ENCODE peak calls at places on chromosomes 16 and 17, in five cellular contexts. M, H, G, Y and S are unnamed samples.
A peak's percentile ranks its signal among the peaks of the same experiment; 100 is the strongest.

GRCh38 chr17:77882481-77883212 is 75.9 kb upstream of the TNRC6C start:
- DNase-seq in M (peak; percentile 77), H (no peak), G (peak; percentile 85), Y (peak; percentile 19), S (no peak)

GRCh38 chr17:1648582-1649115 is 1.0 kb downstream of the RILP start:
- DNase-seq in M (peak; percentile 97), H (peak; percentile 95), G (peak; percentile 100), Y (peak; percentile 96), S (peak; percentile 67)

GRCh38 chr17:50660042-50660886 is 25.6 kb downstream of the ABCC3 start:
- DNase-seq in M (no peak), H (no peak), G (peak; percentile 72), Y (no peak), S (no peak)

GRCh38 chr17:9817086-9817485 is 4.8 kb downstream of the GSG1L2 start:
- DNase-seq in M (no peak), H (peak; percentile 59), G (no peak), Y (peak; percentile 52), S (no peak)

GRCh38 chr17:14918540-14918939 is 346.6 kb downstream of the PMP22 start:
- DNase-seq in M (no peak), H (no peak), G (no peak), Y (no peak), S (no peak)

GRCh38 chr17:39349246-39349645 is 52.2 kb downstream of the FBXL20 start:
- DNase-seq in M (no peak), H (no peak), G (no peak), Y (no peak), S (no peak)

GRCh38 chr17:69084911-69085310 is 24.2 kb upstream of the ABCA9 start:
- DNase-seq in M (no peak), H (peak; percentile 79), G (no peak), Y (peak; percentile 42), S (no peak)

GRCh38 chr16:23826528-23827244 is 9.1 kb upstream of the PRKCB start:
- DNase-seq in M (no peak), H (no peak), G (no peak), Y (no peak), S (no peak)

GRCh38 chr17:1635675-1636465 is 7.2 kb upstream of the SLC43A2 start:
- DNase-seq in M (no peak), H (no peak), G (no peak), Y (no peak), S (no peak)

GRCh38 chr17:61464121-61464905 is 12.1 kb downstream of the TBX4 start:
- DNase-seq in M (peak; percentile 48), H (no peak), G (peak; percentile 67), Y (no peak), S (no peak)

GRCh38 chr17:22507823-22508222 is 815.5 kb downstream of the KCNJ18 start:
- DNase-seq in M (no peak), H (no peak), G (no peak), Y (no peak), S (no peak)

GRCh38 chr17:78329263-78330059 is 30.4 kb downstream of the SOCS3 start:
- DNase-seq in M (no peak), H (no peak), G (peak; percentile 85), Y (no peak), S (no peak)

GRCh38 chr16:29154100-29154499 is 169.2 kb downstream of the LAT start:
- DNase-seq in M (no peak), H (no peak), G (peak; percentile 49), Y (no peak), S (no peak)

GRCh38 chr16:11161974-11162373 is 94.0 kb downstream of the SOCS1 start:
- DNase-seq in M (no peak), H (no peak), G (peak; percentile 53), Y (no peak), S (no peak)

GRCh38 chr17:10265100-10265810 is 66.8 kb upstream of the GAS7 start:
- DNase-seq in M (no peak), H (no peak), G (no peak), Y (no peak), S (peak; percentile 9)

GRCh38 chr16:56306690-56307533 is 115.6 kb downstream of the GNAO1 start:
- DNase-seq in M (no peak), H (no peak), G (no peak), Y (no peak), S (no peak)

GRCh38 chr16:88672776-88673175 is 9.9 kb upstream of the MVD start:
- DNase-seq in M (no peak), H (peak; percentile 80), G (no peak), Y (peak; percentile 63), S (no peak)

GRCh38 chr17:44623070-44623725 is 33.1 kb upstream of the MEIOC start:
- DNase-seq in M (peak; percentile 5), H (no peak), G (no peak), Y (no peak), S (no peak)
- TF ChIP-seq CTCF in M (no peak), H (no peak), G (no peak), Y (no peak), S (no peak)

GRCh38 chr16:15574614-15574948 is 68.4 kb downstream of the MARF1 start:
- DNase-seq in M (no peak), H (no peak), G (no peak), Y (no peak), S (no peak)

GRCh38 chr16:15567823-15568222 is 75.1 kb downstream of the MARF1 start:
- DNase-seq in M (no peak), H (no peak), G (no peak), Y (no peak), S (no peak)

GRCh38 chr16:15573274-15573895 is 69.6 kb downstream of the MARF1 start:
- DNase-seq in M (no peak), H (no peak), G (no peak), Y (no peak), S (no peak)

GRCh38 chr16:15575293-15576049 is 67.5 kb downstream of the MARF1 start:
- DNase-seq in M (no peak), H (no peak), G (no peak), Y (no peak), S (no peak)

DNA sequence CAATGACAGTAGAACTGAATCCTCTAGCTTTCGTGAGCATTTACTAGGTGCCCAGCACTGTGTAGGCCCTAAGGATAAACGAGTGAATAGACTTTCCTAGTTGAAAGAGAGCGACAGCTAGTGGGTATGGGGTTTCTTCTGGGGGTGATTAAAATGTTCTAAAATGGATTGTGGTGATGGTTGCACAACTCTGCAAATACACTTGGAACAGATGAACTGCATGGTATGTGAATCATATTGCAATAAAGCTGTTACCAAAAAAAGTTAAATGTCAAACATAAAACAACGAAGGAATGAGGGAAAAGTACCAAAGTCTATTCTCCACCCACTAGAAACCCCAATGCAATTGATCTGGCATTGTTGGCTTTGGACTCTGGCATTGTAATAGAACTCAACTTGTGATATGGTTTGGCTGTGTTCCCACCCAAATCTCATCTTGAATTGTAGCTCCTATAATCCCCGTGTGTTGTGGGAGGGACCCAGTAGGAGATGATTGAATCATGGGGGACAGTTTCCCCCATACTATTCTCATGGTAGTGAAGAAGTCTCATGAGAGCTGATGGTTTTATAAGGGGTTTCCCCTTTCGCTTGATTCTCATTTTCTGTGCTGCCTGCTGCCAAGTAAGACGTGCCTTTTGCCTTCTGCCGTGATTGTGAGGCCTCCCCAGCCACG is 70.5 kb downstream of the MARF1 start:
- DNase-seq in M (no peak), H (no peak), G (no peak), Y (no peak), S (peak; percentile 33)
- TF ChIP-seq CTCF in M (no peak), H (no peak), G (no peak), Y (no peak), S (no peak)

GRCh38 chr16:70634861-70635260 is 11.5 kb upstream of the IL34 start:
- DNase-seq in M (no peak), H (no peak), G (no peak), Y (no peak), S (no peak)

GRCh38 chr16:70644763-70645597 is 1.4 kb upstream of the IL34 start:
- DNase-seq in M (no peak), H (no peak), G (no peak), Y (no peak), S (no peak)

GRCh38 chr16:70642633-70643032 is 3.7 kb upstream of the IL34 start:
- DNase-seq in M (no peak), H (no peak), G (no peak), Y (no peak), S (no peak)

GRCh38 chr16:70635356-70636016 is 10.9 kb upstream of the IL34 start:
- DNase-seq in M (no peak), H (no peak), G (no peak), Y (no peak), S (no peak)

DNA sequence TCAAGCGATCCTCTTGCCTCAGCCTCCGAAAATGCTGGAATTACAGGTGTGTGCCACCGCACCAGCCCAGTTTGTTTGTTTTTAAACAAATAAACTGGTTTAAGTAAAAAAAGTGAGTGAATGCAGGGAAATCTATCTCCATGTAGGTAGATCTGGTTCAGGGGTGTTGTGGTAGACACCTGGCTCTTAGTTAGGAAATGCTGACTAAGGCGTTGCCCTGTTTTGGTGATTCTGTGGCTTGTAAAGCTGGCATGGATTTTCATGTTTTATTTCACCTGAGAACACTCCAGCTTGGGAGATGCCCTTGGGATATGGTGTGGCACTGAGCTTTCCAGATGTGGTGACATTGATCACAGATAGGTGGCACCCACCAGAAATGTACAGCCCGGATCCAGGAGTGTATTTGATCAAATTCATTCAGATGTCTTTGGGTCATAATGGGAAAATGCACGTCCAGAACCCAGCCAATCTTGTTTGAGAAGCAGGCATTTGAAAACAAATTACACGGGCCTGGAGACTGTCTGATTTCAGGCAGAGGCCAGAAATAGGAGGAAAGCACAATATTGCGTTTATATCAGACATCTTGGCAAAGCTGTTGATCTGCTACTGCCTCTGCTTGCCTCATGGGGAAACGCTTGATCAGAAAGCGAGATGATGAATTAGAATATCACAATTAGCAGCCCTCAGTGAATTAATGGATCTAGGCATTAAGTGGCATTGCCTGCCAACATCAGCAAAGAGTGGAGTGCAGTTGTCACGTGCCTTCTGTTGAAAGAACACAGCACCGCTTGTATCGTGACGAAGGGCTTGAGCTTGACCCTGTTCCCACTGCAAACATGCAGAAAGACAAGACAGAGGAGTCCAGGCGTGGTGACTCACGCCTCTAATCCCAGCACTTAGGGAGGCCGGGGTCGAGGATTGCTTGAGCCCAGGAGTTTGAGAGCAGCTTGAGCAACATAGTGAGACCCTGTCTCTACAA is 7.3 kb upstream of the IL34 start:
- DNase-seq in M (peak; percentile 84), H (no peak), G (no peak), Y (no peak), S (no peak)
- TF ChIP-seq CTCF in M (no peak), H (no peak), G (no peak), Y (no peak), S (no peak)

GRCh38 chr16:87638736-87639135 is 36.4 kb downstream of the JPH3 start:
- DNase-seq in M (no peak), H (no peak), G (peak; percentile 50), Y (no peak), S (no peak)

GRCh38 chr16:87636050-87636684 is 33.9 kb downstream of the JPH3 start:
- DNase-seq in M (peak; percentile 89), H (peak; percentile 88), G (peak; percentile 90), Y (peak; percentile 93), S (peak; percentile 7)

GRCh38 chr16:87637357-87637756 is 35.0 kb downstream of the JPH3 start:
- DNase-seq in M (no peak), H (no peak), G (peak; percentile 45), Y (no peak), S (no peak)

GRCh38 chr16:87635541-87636049 is 33.3 kb downstream of the JPH3 start:
- DNase-seq in M (peak; percentile 77), H (peak; percentile 68), G (peak; percentile 66), Y (peak; percentile 62), S (no peak)

DNA sequence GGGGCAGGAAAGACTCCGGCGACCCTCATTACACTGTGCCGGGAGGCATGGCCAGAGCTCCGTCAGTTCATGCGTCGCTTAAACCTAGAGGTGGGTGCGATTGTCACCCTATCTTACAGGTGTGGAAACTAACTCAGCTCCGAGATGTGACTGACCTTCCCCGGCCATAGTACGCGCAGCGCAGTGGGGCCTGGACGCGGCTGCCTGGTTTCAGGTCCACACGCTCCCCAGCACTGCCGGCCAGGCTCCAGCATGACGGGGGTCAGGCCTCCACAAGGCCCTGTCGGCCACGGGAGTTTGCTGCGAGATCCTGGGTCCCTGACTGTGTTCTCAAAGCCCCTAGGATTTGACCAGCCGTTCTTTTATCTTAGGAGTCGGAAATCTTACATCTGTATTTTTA is 34.4 kb downstream of the JPH3 start:
- DNase-seq in M (no peak), H (no peak), G (peak; percentile 76), Y (no peak), S (no peak)
- TF ChIP-seq CTCF in M (peak; percentile 4), H (no peak), G (no peak), Y (peak; percentile 5), S (no peak)